ENCODE peak calls at places on chromosome 7, in five cellular contexts. U is GM12878, K is GM23338, C is K562, P is HepG2. I is an unnamed sample.

GRCh38 chr7:112112822-112113255 is 93.4 kb downstream of the DOCK4 start:
- DNase-seq in U (no peak), K (no peak), C (no peak), P (no peak), I (no peak)

GRCh38 chr7:31076051-31076450 is 23.9 kb downstream of the ADCYAP1R1 start:
- DNase-seq in U (no peak), K (no peak), C (no peak), P (no peak), I (no peak)

GRCh38 chr7:27220440-27220955 is 20.6 kb upstream of the HOXA13 start:
- DNase-seq in U (no peak), K (no peak), C (no peak), P (no peak), I (no peak)

GRCh38 chr7:12712236-12712635 is 24.8 kb downstream of the ARL4A start:
- DNase-seq in U (no peak), K (no peak), C (peak), P (peak), I (no peak)

GRCh38 chr7:114140561-114140960 is 221.8 kb upstream of the PPP1R3A start:
- DNase-seq in U (no peak), K (no peak), C (no peak), P (no peak), I (no peak)

GRCh38 chr7:113891828-113892227 is 27.0 kb downstream of the PPP1R3A start:
- DNase-seq in U (no peak), K (no peak), C (no peak), P (no peak), I (no peak)

GRCh38 chr7:131196808-131197207 is 130.9 kb upstream of the MKLN1 start:
- DNase-seq in U (no peak), K (no peak), C (no peak), P (no peak), I (no peak)

GRCh38 chr7:43294080-43294630 is 181.7 kb downstream of the HECW1 start:
- DNase-seq in U (no peak), K (peak), C (peak), P (no peak), I (peak)

GRCh38 chr7:149872419-149873073 is 1.2 kb upstream of the ATP6V0E2 start:
- DNase-seq in U (no peak), K (peak), C (peak), P (peak), I (peak)

GRCh38 chr7:132576723-132577089 is 436 bp upstream of the PLXNA4 start:
- DNase-seq in U (no peak), K (peak), C (no peak), P (no peak), I (no peak)

GRCh38 chr7:38191791-38192190 is 13.7 kb downstream of the STARD3NL start:
- DNase-seq in U (no peak), K (no peak), C (no peak), P (no peak), I (no peak)

GRCh38 chr7:133807610-133808543 is 319.3 kb upstream of the LRGUK start:
- DNase-seq in U (no peak), K (no peak), C (no peak), P (no peak), I (no peak)

GRCh38 chr7:102264367-102264891 is 22.2 kb upstream of the SH2B2 start:
- DNase-seq in U (no peak), K (no peak), C (peak), P (peak), I (no peak)

GRCh38 chr7:146112755-146113154 is 3.8 kb upstream of the CNTNAP2 start:
- DNase-seq in U (no peak), K (no peak), C (no peak), P (no peak), I (no peak)

GRCh38 chr7:14850039-14850438 is 52.5 kb downstream of the DGKB start:
- DNase-seq in U (no peak), K (no peak), C (no peak), P (no peak), I (no peak)

DNA sequence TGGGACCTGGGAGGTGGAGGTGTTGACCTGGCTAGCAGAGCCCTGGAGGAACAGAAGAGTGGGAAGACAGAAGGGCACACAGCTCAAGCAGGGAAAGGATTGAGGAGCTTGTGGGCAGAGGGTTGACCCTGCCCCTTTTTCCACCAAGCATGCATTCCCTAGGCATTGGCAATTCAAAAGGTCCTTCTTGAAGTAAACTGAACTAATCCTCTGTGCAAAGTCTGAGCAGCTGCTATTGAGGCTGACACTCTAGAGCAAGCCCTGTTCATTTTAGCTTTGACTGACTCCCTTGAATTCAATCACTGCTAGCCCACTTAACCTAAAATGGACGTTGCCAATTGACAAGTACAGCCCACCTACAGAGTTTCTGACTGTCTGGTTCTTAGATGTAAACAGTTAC is 116.5 kb upstream of the TNS3 start:
- DNase-seq in U (no peak), K (no peak), C (no peak), P (no peak), I (no peak)
- TF ChIP-seq JUNB in U (no peak), K (no peak), C (no peak), P (no peak), I (no peak)

DNA sequence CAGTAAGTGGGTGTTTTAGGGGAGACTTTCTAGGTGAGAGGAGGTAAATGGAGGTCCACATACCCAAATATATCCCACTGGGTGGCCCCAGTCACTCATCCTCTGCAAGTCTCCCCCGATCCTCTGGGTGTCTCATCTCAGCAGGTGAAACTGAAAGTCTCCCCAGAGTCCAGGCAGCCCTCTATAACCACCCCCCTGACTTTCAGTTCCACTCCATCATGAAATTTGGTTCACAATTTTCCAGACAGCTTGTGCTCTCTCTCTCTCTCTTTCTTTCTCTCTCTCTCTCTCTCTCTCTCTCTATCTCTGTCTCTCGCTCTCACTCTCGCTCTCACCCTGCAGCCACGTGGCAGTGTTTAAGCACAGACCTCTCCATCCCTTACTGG is 56.7 kb upstream of the ELN start:
- DNase-seq in U (peak), K (no peak), C (no peak), P (no peak), I (no peak)
- TF ChIP-seq JUNB in U (no peak), K (no peak), C (no peak), P (no peak), I (no peak)

GRCh38 chr7:140017034-140017433 is 45.7 kb downstream of the PARP12 start:
- DNase-seq in U (no peak), K (no peak), C (no peak), P (no peak), I (no peak)
- TF ChIP-seq JUNB in U (no peak), K (no peak), C (no peak), P (no peak), I (no peak)

DNA sequence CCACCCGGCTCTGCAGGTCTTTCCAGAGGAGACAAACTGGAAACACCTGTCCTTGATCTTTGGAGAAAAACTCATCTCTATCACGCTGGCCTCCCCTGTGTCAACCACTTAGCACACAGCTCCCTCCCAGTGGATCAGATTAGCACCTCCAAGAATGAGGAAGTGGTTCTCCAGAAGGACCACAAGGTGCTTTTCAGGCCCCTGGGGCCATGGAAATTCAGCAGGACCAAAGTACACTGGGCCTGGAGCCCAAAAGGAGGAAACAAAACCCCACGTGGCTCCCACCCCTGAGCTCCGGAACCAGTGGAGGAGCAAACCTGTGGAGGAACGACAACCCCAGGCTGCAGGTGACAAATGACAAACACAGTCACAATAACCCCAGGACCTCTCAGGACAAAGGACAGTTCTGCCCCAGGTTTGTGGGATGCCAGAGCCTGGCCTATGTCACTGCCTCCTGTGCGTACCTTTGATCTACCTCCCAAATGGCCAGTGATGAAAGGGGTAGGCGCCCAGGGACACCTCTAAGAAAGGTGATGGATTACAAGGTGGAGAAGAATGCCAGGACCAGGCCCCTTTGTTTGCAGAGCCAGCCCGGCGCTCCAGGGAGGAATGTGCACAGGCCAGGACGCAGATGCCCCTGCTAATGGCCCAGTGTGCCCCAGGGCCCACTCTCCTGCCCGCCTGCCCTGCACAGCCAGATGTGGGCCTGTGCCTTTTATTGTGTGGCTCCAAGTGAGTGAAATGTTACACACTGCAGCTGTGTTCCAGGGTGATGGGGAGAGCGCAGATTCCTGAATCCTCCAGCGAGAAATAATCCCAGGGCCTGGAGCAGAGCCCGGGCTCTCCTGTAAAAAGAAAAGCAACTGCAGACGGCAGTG is 5.6 kb downstream of the TNS3 start:
- DNase-seq in U (no peak), K (no peak), C (no peak), P (peak), I (peak)
- TF ChIP-seq JUNB in U (no peak), K (no peak), C (no peak), P (no peak), I (peak)

GRCh38 chr7:47401571-47402570 is 180.0 kb downstream of the TNS3 start:
- DNase-seq in U (no peak), K (no peak), C (no peak), P (no peak), I (no peak)
- TF ChIP-seq JUNB in U (no peak), K (no peak), C (no peak), P (no peak), I (no peak)

GRCh38 chr7:106523482-106523881 is 137.5 kb downstream of the CCDC71L start:
- DNase-seq in U (no peak), K (no peak), C (no peak), P (no peak), I (no peak)

GRCh38 chr7:106521541-106521940 is 139.4 kb downstream of the CCDC71L start:
- DNase-seq in U (no peak), K (no peak), C (no peak), P (no peak), I (no peak)

GRCh38 chr7:106518986-106519385 is 142.0 kb downstream of the CCDC71L start:
- DNase-seq in U (no peak), K (no peak), C (no peak), P (no peak), I (no peak)

GRCh38 chr7:106522691-106523090 is 138.3 kb downstream of the CCDC71L start:
- DNase-seq in U (no peak), K (no peak), C (no peak), P (no peak), I (no peak)

DNA sequence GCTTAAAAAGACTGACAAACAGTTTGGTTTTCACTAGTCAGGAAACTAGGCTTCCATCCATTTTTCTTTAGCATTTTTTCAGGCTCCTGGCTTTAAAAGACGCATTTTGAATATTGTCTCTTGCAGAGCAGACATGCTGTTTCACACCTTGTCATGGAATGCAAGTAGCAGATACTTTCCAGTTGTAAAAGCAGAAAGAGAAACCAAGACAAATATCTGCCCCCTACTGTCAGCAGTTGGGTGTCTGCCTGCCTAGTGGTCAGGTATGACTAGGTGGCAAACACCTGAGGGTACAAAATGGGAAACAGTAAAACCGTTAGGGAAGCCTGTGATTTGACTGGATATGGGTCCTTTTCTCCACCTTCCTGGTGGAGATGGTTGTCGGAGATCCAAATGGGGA is 139.8 kb downstream of the CCDC71L start:
- DNase-seq in U (no peak), K (peak), C (peak), P (no peak), I (no peak)
- TF ChIP-seq JUNB in U (no peak), K (no peak), C (no peak), P (no peak), I (no peak)

DNA sequence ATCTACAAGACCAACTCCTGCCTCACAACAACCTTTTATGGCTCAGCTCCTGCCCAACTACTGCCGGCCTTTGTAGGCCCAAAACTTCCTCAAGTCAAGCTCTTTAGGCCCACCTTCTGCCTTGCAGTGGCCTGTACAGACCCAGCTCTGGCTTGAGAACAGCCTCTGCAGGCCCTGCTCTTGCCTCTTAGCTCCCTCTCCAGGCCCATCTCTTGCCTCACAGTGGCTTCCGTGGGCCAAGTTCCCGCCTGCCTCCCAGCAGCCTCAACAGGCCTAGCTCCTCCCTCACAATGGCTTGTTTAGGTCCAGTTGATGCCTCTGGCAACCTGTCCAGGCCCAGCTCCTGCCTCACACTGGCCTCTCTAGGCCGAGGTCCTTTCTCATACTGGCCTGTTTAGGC is 32.4 kb upstream of the VKORC1L1 start:
- DNase-seq in U (peak), K (no peak), C (no peak), P (no peak), I (no peak)
- TF ChIP-seq JUNB in U (no peak), K (no peak), C (no peak), P (no peak), I (no peak)

GRCh38 chr7:389911-390601 is 100.1 kb downstream of the FOXL3 start:
- DNase-seq in U (no peak), K (no peak), C (no peak), P (no peak), I (no peak)
- TF ChIP-seq JUNB in U (no peak), K (no peak), C (no peak), P (no peak), I (no peak)

DNA sequence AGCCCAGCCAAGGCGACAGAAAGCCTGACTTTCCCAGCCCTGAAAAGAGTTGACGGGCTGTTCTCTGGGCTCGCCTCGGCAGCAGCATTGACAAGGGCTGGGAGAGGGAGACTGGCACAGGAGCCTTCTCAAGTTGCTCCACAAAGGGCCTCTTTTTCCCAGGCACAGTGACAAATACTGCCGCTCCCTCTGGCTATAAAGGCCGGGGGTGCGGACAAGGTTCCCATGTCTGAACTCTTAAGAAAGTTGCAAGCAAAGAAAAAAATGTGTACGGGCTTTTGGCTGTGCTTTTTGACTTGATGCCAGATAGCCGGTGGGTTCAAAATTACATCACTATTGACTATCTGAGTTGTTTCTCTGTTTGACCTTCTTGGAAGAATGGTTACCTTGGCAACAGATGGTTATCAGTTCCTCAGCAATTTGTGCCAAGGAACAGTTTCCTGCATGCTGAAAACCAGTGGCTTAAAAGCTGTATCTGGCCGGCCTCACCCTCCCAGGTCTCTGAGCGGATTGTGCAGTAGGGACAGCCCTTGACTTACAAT is 115.9 kb upstream of the EEPD1 start:
- DNase-seq in U (no peak), K (peak), C (peak), P (no peak), I (peak)
- TF ChIP-seq JUNB in U (no peak), K (no peak), C (no peak), P (no peak), I (peak)

GRCh38 chr7:117014673-117015133 is 61.4 kb downstream of the ST7 start:
- DNase-seq in U (no peak), K (peak), C (peak), P (no peak), I (peak)
- TF ChIP-seq JUNB in U (peak), K (no peak), C (no peak), P (no peak), I (no peak)

I was measured in A549.